ENCODE peak calls at places on chromosomes 2 and 18, in six cellular contexts. N is AG09309; I is BJ; M is EL; K is naive thymus-derived CD8-positive, alpha-beta T cell; E is ELR. H is an unnamed sample.

GRCh38 chr2:62760026-62760425 is 54.5 kb downstream of the EHBP1 start:
- DNase-seq in N (no peak), I (no peak), M (no peak), K (no peak), E (no peak), H (no peak)

GRCh38 chr2:235314371-235314915 is 179.4 kb upstream of the AGAP1 start:
- DNase-seq in N (no peak), I (no peak), M (no peak), K (no peak), E (no peak), H (no peak)

GRCh38 chr2:218479595-218479994 is 60.7 kb downstream of the VIL1 start:
- DNase-seq in N (no peak), I (no peak), M (no peak), K (no peak), E (no peak), H (no peak)

GRCh38 chr18:10247402-10248117 is 206.9 kb upstream of the APCDD1 start:
- DNase-seq in N (no peak), I (no peak), M (no peak), K (no peak), E (no peak), H (no peak)

GRCh38 chr18:44680271-44681038 is at the start of gene SETBP1:
- DNase-seq in N (peak), I (no peak), M (peak), K (no peak), E (peak), H (no peak)

GRCh38 chr2:7031424-7032245 is 114.4 kb downstream of the RNF144A start:
- DNase-seq in N (no peak), I (no peak), M (peak), K (peak), E (no peak), H (no peak)

GRCh38 chr2:9052821-9053533 is 49.5 kb upstream of the MBOAT2 start:
- DNase-seq in N (no peak), I (no peak), M (no peak), K (no peak), E (no peak), H (no peak)

GRCh38 chr2:111617299-111617803 is 266.6 kb downstream of the ANAPC1 start:
- DNase-seq in N (no peak), I (no peak), M (peak), K (no peak), E (peak), H (peak)

GRCh38 chr18:25299426-25299825 is 52.5 kb downstream of the ZNF521 start:
- DNase-seq in N (peak), I (peak), M (peak), K (no peak), E (peak), H (peak)